ENCODE peak calls at places on chromosomes 2 and 18, in nine cellular contexts. One of them, this sample, is unnamed.
A peak's percentile ranks its signal among the peaks of the same experiment; 100 is the strongest.

GRCh38 chr2:160405077-160405865 is 88.3 kb downstream of the RBMS1 start:
- DNase-seq in AG04449: no peak
- DNase-seq in NCI-H1105: no peak
- DNase-seq in CD4-positive, alpha-beta T cell: no peak
- DNase-seq in fibroblast of pulmonary artery: no peak
- DNase-seq in GDM1: no peak
- DNase-seq in pancreas: no peak
- DNase-seq in T-helper 22 cell: no peak
- DNase-seq in RWPE1: no peak
- DNase-seq in this sample: no peak

GRCh38 chr2:170369894-170370293 is 191.9 kb downstream of the MYO3B start:
- DNase-seq in AG04449: no peak
- DNase-seq in NCI-H1105: peak; percentile 17
- DNase-seq in CD4-positive, alpha-beta T cell: no peak
- DNase-seq in fibroblast of pulmonary artery: peak; percentile 41
- DNase-seq in GDM1: no peak
- DNase-seq in pancreas: no peak
- DNase-seq in T-helper 22 cell: no peak
- DNase-seq in RWPE1: peak; percentile 25
- DNase-seq in this sample: no peak

GRCh38 chr2:40450066-40450841 is 1.6 kb downstream of the SLC8A1 start:
- DNase-seq in AG04449: no peak
- DNase-seq in NCI-H1105: no peak
- DNase-seq in CD4-positive, alpha-beta T cell: no peak
- DNase-seq in fibroblast of pulmonary artery: peak; percentile 30
- DNase-seq in GDM1: no peak
- DNase-seq in pancreas: no peak
- DNase-seq in T-helper 22 cell: no peak
- DNase-seq in RWPE1: no peak
- DNase-seq in this sample: peak; percentile 59

GRCh38 chr2:229153946-229154345 is 117.1 kb downstream of the PID1 start:
- DNase-seq in AG04449: no peak
- DNase-seq in NCI-H1105: no peak
- DNase-seq in CD4-positive, alpha-beta T cell: no peak
- DNase-seq in fibroblast of pulmonary artery: no peak
- DNase-seq in GDM1: no peak
- DNase-seq in pancreas: no peak
- DNase-seq in T-helper 22 cell: no peak
- DNase-seq in RWPE1: no peak
- DNase-seq in this sample: no peak

GRCh38 chr2:135130751-135131150 is 78.7 kb downstream of the RAB3GAP1 start:
- DNase-seq in AG04449: no peak
- DNase-seq in NCI-H1105: no peak
- DNase-seq in CD4-positive, alpha-beta T cell: no peak
- DNase-seq in fibroblast of pulmonary artery: no peak
- DNase-seq in GDM1: no peak
- DNase-seq in pancreas: no peak
- DNase-seq in T-helper 22 cell: no peak
- DNase-seq in RWPE1: no peak
- DNase-seq in this sample: no peak

GRCh38 chr2:218369374-218369773 is 12.7 kb upstream of the SLC11A1 start:
- DNase-seq in AG04449: no peak
- DNase-seq in NCI-H1105: peak; percentile 12
- DNase-seq in CD4-positive, alpha-beta T cell: no peak
- DNase-seq in fibroblast of pulmonary artery: no peak
- DNase-seq in GDM1: no peak
- DNase-seq in pancreas: no peak
- DNase-seq in T-helper 22 cell: no peak
- DNase-seq in RWPE1: no peak
- DNase-seq in this sample: no peak

GRCh38 chr18:9082763-9083510 is 19.6 kb upstream of the NDUFV2 start:
- DNase-seq in AG04449: no peak
- DNase-seq in NCI-H1105: no peak
- DNase-seq in CD4-positive, alpha-beta T cell: no peak
- DNase-seq in fibroblast of pulmonary artery: no peak
- DNase-seq in GDM1: no peak
- DNase-seq in pancreas: no peak
- DNase-seq in T-helper 22 cell: peak; percentile 13
- DNase-seq in RWPE1: no peak
- DNase-seq in this sample: no peak

GRCh38 chr18:12307871-12308385 is at the start of gene TUBB6:
- DNase-seq in AG04449: no peak
- DNase-seq in NCI-H1105: no peak
- DNase-seq in CD4-positive, alpha-beta T cell: no peak
- DNase-seq in fibroblast of pulmonary artery: peak; percentile 84
- DNase-seq in GDM1: peak; percentile 46
- DNase-seq in pancreas: peak; percentile 81
- DNase-seq in T-helper 22 cell: no peak
- DNase-seq in RWPE1: peak; percentile 78
- DNase-seq in this sample: no peak

GRCh38 chr2:44932564-44933392 is 8.7 kb upstream of the SIX3 start:
- DNase-seq in AG04449: no peak
- DNase-seq in NCI-H1105: no peak
- DNase-seq in CD4-positive, alpha-beta T cell: no peak
- DNase-seq in fibroblast of pulmonary artery: no peak
- DNase-seq in GDM1: no peak
- DNase-seq in pancreas: no peak
- DNase-seq in T-helper 22 cell: no peak
- DNase-seq in RWPE1: no peak
- DNase-seq in this sample: no peak

GRCh38 chr2:26126091-26126490 is 46.8 kb upstream of the GAREM2 start:
- DNase-seq in AG04449: no peak
- DNase-seq in NCI-H1105: no peak
- DNase-seq in CD4-positive, alpha-beta T cell: no peak
- DNase-seq in fibroblast of pulmonary artery: no peak
- DNase-seq in GDM1: no peak
- DNase-seq in pancreas: no peak
- DNase-seq in T-helper 22 cell: no peak
- DNase-seq in RWPE1: no peak
- DNase-seq in this sample: no peak

GRCh38 chr2:97673187-97673914 is 3.8 kb downstream of the C2orf92 start:
- DNase-seq in AG04449: no peak
- DNase-seq in NCI-H1105: no peak
- DNase-seq in CD4-positive, alpha-beta T cell: no peak
- DNase-seq in fibroblast of pulmonary artery: no peak
- DNase-seq in GDM1: no peak
- DNase-seq in pancreas: no peak
- DNase-seq in T-helper 22 cell: no peak
- DNase-seq in RWPE1: no peak
- DNase-seq in this sample: no peak

GRCh38 chr2:151410485-151410833 is 757 bp downstream of the RIF1 start:
- DNase-seq in AG04449: no peak
- DNase-seq in NCI-H1105: peak; percentile 29
- DNase-seq in CD4-positive, alpha-beta T cell: peak; percentile 14
- DNase-seq in fibroblast of pulmonary artery: peak; percentile 9
- DNase-seq in GDM1: no peak
- DNase-seq in pancreas: no peak
- DNase-seq in T-helper 22 cell: peak; percentile 20
- DNase-seq in RWPE1: peak; percentile 45
- DNase-seq in this sample: no peak

GRCh38 chr2:100755441-100755840 is 64.5 kb upstream of the NPAS2 start:
- DNase-seq in AG04449: no peak
- DNase-seq in NCI-H1105: no peak
- DNase-seq in CD4-positive, alpha-beta T cell: no peak
- DNase-seq in fibroblast of pulmonary artery: no peak
- DNase-seq in GDM1: no peak
- DNase-seq in pancreas: no peak
- DNase-seq in T-helper 22 cell: no peak
- DNase-seq in RWPE1: peak; percentile 78
- DNase-seq in this sample: no peak

GRCh38 chr18:63837556-63837955 is 49.9 kb upstream of the SERPINB2 start:
- DNase-seq in AG04449: no peak
- DNase-seq in NCI-H1105: no peak
- DNase-seq in CD4-positive, alpha-beta T cell: no peak
- DNase-seq in fibroblast of pulmonary artery: no peak
- DNase-seq in GDM1: no peak
- DNase-seq in pancreas: no peak
- DNase-seq in T-helper 22 cell: no peak
- DNase-seq in RWPE1: no peak
- DNase-seq in this sample: no peak

GRCh38 chr18:26317353-26317865 is 91.2 kb downstream of the TAF4B start:
- DNase-seq in AG04449: no peak
- DNase-seq in NCI-H1105: no peak
- DNase-seq in CD4-positive, alpha-beta T cell: no peak
- DNase-seq in fibroblast of pulmonary artery: peak; percentile 28
- DNase-seq in GDM1: no peak
- DNase-seq in pancreas: no peak
- DNase-seq in T-helper 22 cell: no peak
- DNase-seq in RWPE1: no peak
- DNase-seq in this sample: no peak

GRCh38 chr2:113376935-113377445 is 60.5 kb upstream of the ZNG1B start:
- DNase-seq in AG04449: no peak
- DNase-seq in NCI-H1105: no peak
- DNase-seq in CD4-positive, alpha-beta T cell: no peak
- DNase-seq in fibroblast of pulmonary artery: no peak
- DNase-seq in GDM1: no peak
- DNase-seq in pancreas: no peak
- DNase-seq in T-helper 22 cell: no peak
- DNase-seq in RWPE1: no peak
- DNase-seq in this sample: peak; percentile 46

GRCh38 chr2:238493880-238494572 is 67.3 kb downstream of the ASB1 start:
- DNase-seq in AG04449: no peak
- DNase-seq in NCI-H1105: no peak
- DNase-seq in CD4-positive, alpha-beta T cell: no peak
- DNase-seq in fibroblast of pulmonary artery: no peak
- DNase-seq in GDM1: peak; percentile 30
- DNase-seq in pancreas: no peak
- DNase-seq in T-helper 22 cell: no peak
- DNase-seq in RWPE1: no peak
- DNase-seq in this sample: no peak

GRCh38 chr2:219120082-219120481 is 40.5 kb downstream of the NHEJ1 start:
- DNase-seq in AG04449: no peak
- DNase-seq in NCI-H1105: no peak
- DNase-seq in CD4-positive, alpha-beta T cell: no peak
- DNase-seq in fibroblast of pulmonary artery: no peak
- DNase-seq in GDM1: no peak
- DNase-seq in pancreas: no peak
- DNase-seq in T-helper 22 cell: no peak
- DNase-seq in RWPE1: no peak
- DNase-seq in this sample: no peak

GRCh38 chr2:39408351-39409136 is 28.5 kb downstream of the MAP4K3 start:
- DNase-seq in AG04449: no peak
- DNase-seq in NCI-H1105: no peak
- DNase-seq in CD4-positive, alpha-beta T cell: no peak
- DNase-seq in fibroblast of pulmonary artery: no peak
- DNase-seq in GDM1: no peak
- DNase-seq in pancreas: no peak
- DNase-seq in T-helper 22 cell: no peak
- DNase-seq in RWPE1: no peak
- DNase-seq in this sample: peak; percentile 14

GRCh38 chr2:218229851-218230250 is 12.9 kb downstream of the ARPC2 start:
- DNase-seq in AG04449: no peak
- DNase-seq in NCI-H1105: no peak
- DNase-seq in CD4-positive, alpha-beta T cell: no peak
- DNase-seq in fibroblast of pulmonary artery: peak; percentile 31
- DNase-seq in GDM1: no peak
- DNase-seq in pancreas: no peak
- DNase-seq in T-helper 22 cell: no peak
- DNase-seq in RWPE1: no peak
- DNase-seq in this sample: no peak

GRCh38 chr2:25316101-25316500 is 25.6 kb downstream of the DNMT3A start:
- DNase-seq in AG04449: no peak
- DNase-seq in NCI-H1105: no peak
- DNase-seq in CD4-positive, alpha-beta T cell: no peak
- DNase-seq in fibroblast of pulmonary artery: no peak
- DNase-seq in GDM1: peak; percentile 56
- DNase-seq in pancreas: no peak
- DNase-seq in T-helper 22 cell: no peak
- DNase-seq in RWPE1: no peak
- DNase-seq in this sample: peak; percentile 90

GRCh38 chr2:48944961-48945360 is 189.4 kb upstream of the LHCGR start:
- DNase-seq in AG04449: no peak
- DNase-seq in NCI-H1105: no peak
- DNase-seq in CD4-positive, alpha-beta T cell: no peak
- DNase-seq in fibroblast of pulmonary artery: peak; percentile 7
- DNase-seq in GDM1: no peak
- DNase-seq in pancreas: no peak
- DNase-seq in T-helper 22 cell: no peak
- DNase-seq in RWPE1: no peak
- DNase-seq in this sample: no peak

GRCh38 chr18:76803814-76804213 is 18.5 kb upstream of the ZNF236 start:
- DNase-seq in AG04449: no peak
- DNase-seq in NCI-H1105: peak; percentile 71
- DNase-seq in CD4-positive, alpha-beta T cell: peak; percentile 52
- DNase-seq in fibroblast of pulmonary artery: peak; percentile 63
- DNase-seq in GDM1: peak; percentile 39
- DNase-seq in pancreas: no peak
- DNase-seq in T-helper 22 cell: peak; percentile 22
- DNase-seq in RWPE1: peak; percentile 68
- DNase-seq in this sample: peak; percentile 86

This sample was measured in HL-60.